ENCODE peak calls at places on chromosomes 5 and 9, in eight cellular contexts. B, L, V, P, C, R, M and I are unnamed samples.

GRCh38 chr5:167513383-167513782 is 778.1 kb upstream of the WWC1 start:
- DNase-seq in L (peak), V (no peak), M (no peak), P (no peak), C (no peak), B (no peak), R (no peak), I (no peak)

GRCh38 chr5:179256229-179257189 is 88.8 kb downstream of the ADAMTS2 start:
- DNase-seq in C (no peak), B (no peak), R (no peak), P (no peak), L (peak), V (no peak), M (no peak), I (no peak)

GRCh38 chr5:14672082-14672481 is 7.6 kb downstream of the OTULIN start:
- DNase-seq in B (no peak), V (no peak), R (peak), L (no peak), C (no peak), P (no peak), M (no peak), I (no peak)

GRCh38 chr9:130694205-130694604 is 625 bp downstream of the EXOSC2 start:
- DNase-seq in M (no peak), L (no peak), P (no peak), V (no peak), C (no peak), B (no peak), R (peak), I (no peak)

GRCh38 chr5:42547146-42547545 is 123.9 kb downstream of the GHR start:
- DNase-seq in R (no peak), C (no peak), M (no peak), V (no peak), P (no peak), L (no peak), B (no peak), I (no peak)

GRCh38 chr9:92600742-92601261 is 65.0 kb upstream of the ECM2 start:
- DNase-seq in R (no peak), P (no peak), V (no peak), C (no peak), B (no peak), M (no peak), L (no peak), I (no peak)

GRCh38 chr5:10635257-10635860 is 71.5 kb downstream of the ANKRD33B start:
- DNase-seq in M (peak), R (peak), B (no peak), L (no peak), P (no peak), V (no peak), C (peak), I (no peak)

GRCh38 chr9:459491-460444 is 245.1 kb downstream of the DOCK8 start:
- DNase-seq in V (no peak), C (no peak), B (no peak), M (no peak), R (no peak), L (no peak), P (peak), I (no peak)

GRCh38 chr9:137054932-137055384 is 1.1 kb upstream of the ENTPD2 start:
- DNase-seq in B (no peak), V (peak), C (no peak), P (no peak), L (no peak), R (no peak), M (no peak), I (no peak)

GRCh38 chr5:2496126-2496525 is 255.4 kb downstream of the IRX2 start:
- DNase-seq in B (no peak), L (no peak), P (no peak), V (no peak), M (no peak), C (no peak), R (no peak), I (no peak)

GRCh38 chr9:129868571-129869486 is 33.6 kb downstream of the USP20 start:
- DNase-seq in V (no peak), B (no peak), L (no peak), M (no peak), C (no peak), R (no peak), P (no peak), I (no peak)

GRCh38 chr9:137167752-137168574 is 1.9 kb downstream of the LRRC26 start:
- DNase-seq in V (no peak), B (peak), P (peak), R (no peak), M (no peak), C (no peak), L (peak), I (no peak)

GRCh38 chr9:114098021-114098659 is 952 bp downstream of the KIF12 start:
- DNase-seq in P (peak), B (peak), V (no peak), C (peak), M (no peak), R (no peak), L (peak), I (no peak)

GRCh38 chr9:136851941-136852663 is at the start of gene MAMDC4:
- DNase-seq in P (no peak), M (no peak), V (no peak), R (no peak), B (no peak), C (no peak), L (no peak), I (no peak)

GRCh38 chr5:69029292-69029691 is 64.5 kb upstream of the SLC30A5 start:
- DNase-seq in R (no peak), L (no peak), M (no peak), P (no peak), C (no peak), V (no peak), B (no peak), I (no peak)

DNA sequence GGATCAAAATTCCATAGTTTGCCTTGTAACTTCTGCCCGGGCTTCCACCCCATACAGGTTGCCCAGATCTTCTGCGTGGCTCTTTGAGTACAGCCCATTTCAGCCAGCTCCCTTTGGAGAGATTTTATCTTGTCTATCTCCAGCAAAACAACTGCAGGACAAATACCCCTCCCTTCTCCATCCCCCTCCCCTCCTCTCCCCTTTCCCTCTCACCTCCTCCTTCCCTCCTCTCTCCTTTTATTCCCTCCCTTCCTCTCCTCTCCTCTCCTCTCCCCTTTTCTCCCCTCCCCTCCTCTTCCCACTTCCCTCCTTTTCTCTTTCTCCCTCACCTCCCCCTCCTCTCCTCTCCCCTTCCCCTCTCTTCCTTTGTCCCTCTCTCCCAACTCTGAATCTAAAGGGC is 58.2 kb downstream of the COL15A1 start:
- DNase-seq in L (no peak), R (no peak), B (no peak), P (peak), M (no peak), C (no peak), V (no peak), I (no peak)
- TF ChIP-seq REST in L (no peak), R (no peak), B (no peak), P (no peak), M (no peak), C (no peak), V (no peak), I (no peak)

DNA sequence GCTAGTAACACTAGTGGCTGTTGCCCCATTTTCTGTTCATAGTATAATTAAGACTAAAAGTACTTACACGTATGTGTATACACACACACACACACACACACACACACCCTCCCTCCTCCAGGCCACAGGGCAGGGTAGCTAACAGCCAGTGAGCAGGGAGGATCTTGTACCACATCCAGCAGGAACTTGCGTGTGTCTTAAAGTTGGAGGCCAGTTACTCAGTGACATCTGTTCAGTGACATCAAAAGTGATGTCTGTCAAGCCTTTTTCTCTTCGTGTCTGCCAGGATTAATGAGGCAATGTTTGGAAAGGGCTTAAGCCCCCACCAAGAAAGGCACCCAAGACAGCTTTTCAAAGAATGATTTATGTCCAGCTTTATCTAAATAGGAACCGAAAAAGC is 149.4 kb upstream of the KLF4 start:
- DNase-seq in L (no peak), C (no peak), V (no peak), M (no peak), R (peak), B (no peak), P (no peak), I (no peak)
- TF ChIP-seq POLR2AphosphoS5 in L (no peak), C (no peak), V (no peak), M (no peak), R (no peak), B (no peak), P (no peak), I (no peak)

GRCh38 chr9:93893899-93894690 is 61.1 kb downstream of the BARX1 start:
- DNase-seq in L (peak), R (no peak), P (no peak), M (no peak), B (no peak), C (no peak), V (peak), I (no peak)
- TF ChIP-seq REST in L (no peak), R (no peak), P (no peak), M (no peak), B (no peak), C (no peak), V (no peak), I (no peak)

GRCh38 chr5:98489021-98489420 is 284.4 kb upstream of the RGMB start:
- DNase-seq in R (no peak), M (no peak), B (no peak), V (no peak), C (no peak), P (no peak), L (no peak), I (no peak)

GRCh38 chr5:98498028-98498427 is 275.4 kb upstream of the RGMB start:
- DNase-seq in R (no peak), B (no peak), P (peak), L (no peak), V (no peak), C (no peak), M (no peak), I (no peak)

GRCh38 chr5:98497391-98497790 is 276.1 kb upstream of the RGMB start:
- DNase-seq in B (no peak), L (no peak), V (no peak), P (no peak), C (no peak), R (no peak), M (no peak), I (no peak)

GRCh38 chr5:98490348-98490747 is 283.1 kb upstream of the RGMB start:
- DNase-seq in R (no peak), M (no peak), P (no peak), C (no peak), L (no peak), V (no peak), B (no peak), I (no peak)

GRCh38 chr5:98492258-98492657 is 281.2 kb upstream of the RGMB start:
- DNase-seq in P (no peak), R (no peak), B (no peak), L (no peak), V (no peak), M (no peak), C (no peak), I (no peak)
- TF ChIP-seq POLR2AphosphoS5 in P (no peak), R (no peak), B (no peak), L (no peak), V (no peak), M (no peak), C (no peak), I (no peak)